ENCODE peak calls at places on chromosomes 5 and 9, in seven cellular contexts. One of them, this sample, is unnamed.
A peak's percentile ranks its signal among the peaks of the same experiment; 100 is the strongest.

GRCh38 chr9:35966433-35966832 is 8.5 kb upstream of the OR2S2 start:
- DNase-seq in tibial artery: no peak
- DNase-seq in neural progenitor cell: no peak
- DNase-seq in cardiac muscle cell: no peak
- DNase-seq in pancreas: no peak
- DNase-seq in brain microvascular endothelial cell: no peak
- DNase-seq in left ventricle myocardium inferior: no peak
- DNase-seq in this sample: no peak

GRCh38 chr5:131634666-131634995 is 398 bp downstream of the RAPGEF6 start:
- DNase-seq in pancreas: peak; percentile 51
- DNase-seq in cardiac muscle cell: peak; percentile 48
- DNase-seq in brain microvascular endothelial cell: peak; percentile 42
- DNase-seq in left ventricle myocardium inferior: peak; percentile 50
- DNase-seq in neural progenitor cell: peak; percentile 88
- DNase-seq in tibial artery: peak; percentile 61
- DNase-seq in this sample: no peak

GRCh38 chr9:9719373-9720112 is 893.3 kb downstream of the PTPRD start:
- DNase-seq in pancreas: no peak
- DNase-seq in neural progenitor cell: peak; percentile 17
- DNase-seq in tibial artery: no peak
- DNase-seq in left ventricle myocardium inferior: no peak
- DNase-seq in cardiac muscle cell: no peak
- DNase-seq in brain microvascular endothelial cell: no peak
- DNase-seq in this sample: no peak

GRCh38 chr5:108432024-108432423 is 50.1 kb upstream of the FBXL17 start:
- DNase-seq in tibial artery: no peak
- DNase-seq in left ventricle myocardium inferior: no peak
- DNase-seq in brain microvascular endothelial cell: no peak
- DNase-seq in neural progenitor cell: no peak
- DNase-seq in pancreas: no peak
- DNase-seq in cardiac muscle cell: no peak
- DNase-seq in this sample: no peak

GRCh38 chr5:88021141-88021540 is 247.5 kb downstream of the TMEM161B start:
- DNase-seq in brain microvascular endothelial cell: no peak
- DNase-seq in left ventricle myocardium inferior: no peak
- DNase-seq in neural progenitor cell: no peak
- DNase-seq in pancreas: no peak
- DNase-seq in cardiac muscle cell: no peak
- DNase-seq in tibial artery: no peak
- DNase-seq in this sample: no peak

GRCh38 chr9:70683841-70684240 is 269.4 kb upstream of the KLF9 start:
- DNase-seq in cardiac muscle cell: peak; percentile 52
- DNase-seq in brain microvascular endothelial cell: no peak
- DNase-seq in neural progenitor cell: no peak
- DNase-seq in left ventricle myocardium inferior: no peak
- DNase-seq in pancreas: no peak
- DNase-seq in tibial artery: no peak
- DNase-seq in this sample: no peak

GRCh38 chr5:147310059-147310704 is 75.4 kb downstream of the STK32A start:
- DNase-seq in brain microvascular endothelial cell: peak; percentile 11
- DNase-seq in left ventricle myocardium inferior: peak; percentile 16
- DNase-seq in tibial artery: peak; percentile 67
- DNase-seq in pancreas: peak; percentile 34
- DNase-seq in neural progenitor cell: no peak
- DNase-seq in cardiac muscle cell: peak; percentile 53
- DNase-seq in this sample: no peak

GRCh38 chr5:18761801-18762200 is 1127.5 kb downstream of the TAF11L14 start:
- DNase-seq in neural progenitor cell: no peak
- DNase-seq in left ventricle myocardium inferior: no peak
- DNase-seq in tibial artery: no peak
- DNase-seq in brain microvascular endothelial cell: no peak
- DNase-seq in cardiac muscle cell: no peak
- DNase-seq in pancreas: no peak
- DNase-seq in this sample: no peak

GRCh38 chr5:75522025-75522424 is 10.3 kb downstream of the POLK start:
- DNase-seq in brain microvascular endothelial cell: peak; percentile 15
- DNase-seq in cardiac muscle cell: no peak
- DNase-seq in pancreas: no peak
- DNase-seq in neural progenitor cell: no peak
- DNase-seq in tibial artery: no peak
- DNase-seq in left ventricle myocardium inferior: no peak
- DNase-seq in this sample: no peak

GRCh38 chr5:138978085-138978484 is 103.0 kb upstream of the LRRTM2 start:
- DNase-seq in tibial artery: no peak
- DNase-seq in brain microvascular endothelial cell: no peak
- DNase-seq in left ventricle myocardium inferior: no peak
- DNase-seq in pancreas: no peak
- DNase-seq in neural progenitor cell: no peak
- DNase-seq in cardiac muscle cell: peak; percentile 40
- DNase-seq in this sample: no peak

GRCh38 chr5:165722401-165722800 is 2217.0 kb downstream of the MAT2B start:
- DNase-seq in pancreas: no peak
- DNase-seq in cardiac muscle cell: no peak
- DNase-seq in brain microvascular endothelial cell: no peak
- DNase-seq in left ventricle myocardium inferior: no peak
- DNase-seq in tibial artery: no peak
- DNase-seq in neural progenitor cell: no peak
- DNase-seq in this sample: no peak

GRCh38 chr5:3615829-3616228 is 20.2 kb downstream of the IRX1 start:
- DNase-seq in tibial artery: no peak
- DNase-seq in pancreas: no peak
- DNase-seq in brain microvascular endothelial cell: no peak
- DNase-seq in cardiac muscle cell: no peak
- DNase-seq in neural progenitor cell: no peak
- DNase-seq in left ventricle myocardium inferior: no peak
- DNase-seq in this sample: no peak

GRCh38 chr5:111810087-111810486 is 53.1 kb upstream of the NREP start:
- DNase-seq in tibial artery: no peak
- DNase-seq in neural progenitor cell: no peak
- DNase-seq in left ventricle myocardium inferior: no peak
- DNase-seq in pancreas: peak; percentile 61
- DNase-seq in brain microvascular endothelial cell: no peak
- DNase-seq in cardiac muscle cell: peak; percentile 5
- DNase-seq in this sample: no peak

GRCh38 chr5:137666109-137666850 is 69.6 kb downstream of the KLHL3 start:
- DNase-seq in brain microvascular endothelial cell: peak; percentile 50
- DNase-seq in tibial artery: no peak
- DNase-seq in left ventricle myocardium inferior: no peak
- DNase-seq in neural progenitor cell: no peak
- DNase-seq in cardiac muscle cell: peak; percentile 63
- DNase-seq in pancreas: peak; percentile 38
- DNase-seq in this sample: no peak

GRCh38 chr5:10151656-10152055 is 98.0 kb downstream of the ATPSCKMT start:
- DNase-seq in neural progenitor cell: no peak
- DNase-seq in pancreas: no peak
- DNase-seq in brain microvascular endothelial cell: no peak
- DNase-seq in cardiac muscle cell: no peak
- DNase-seq in tibial artery: no peak
- DNase-seq in left ventricle myocardium inferior: no peak
- DNase-seq in this sample: no peak

GRCh38 chr9:137972355-137972987 is 94.9 kb downstream of the CACNA1B start:
- DNase-seq in tibial artery: peak; percentile 10
- DNase-seq in left ventricle myocardium inferior: no peak
- DNase-seq in neural progenitor cell: no peak
- DNase-seq in pancreas: no peak
- DNase-seq in brain microvascular endothelial cell: no peak
- DNase-seq in cardiac muscle cell: no peak
- DNase-seq in this sample: no peak

GRCh38 chr5:27702339-27702820 is 664.0 kb upstream of the CDH9 start:
- DNase-seq in cardiac muscle cell: peak; percentile 80
- DNase-seq in pancreas: no peak
- DNase-seq in tibial artery: no peak
- DNase-seq in neural progenitor cell: peak; percentile 72
- DNase-seq in brain microvascular endothelial cell: peak; percentile 90
- DNase-seq in left ventricle myocardium inferior: no peak
- DNase-seq in this sample: no peak

GRCh38 chr5:142507528-142507927 is 178.4 kb downstream of the FGF1 start:
- DNase-seq in brain microvascular endothelial cell: no peak
- DNase-seq in neural progenitor cell: no peak
- DNase-seq in left ventricle myocardium inferior: no peak
- DNase-seq in tibial artery: no peak
- DNase-seq in cardiac muscle cell: no peak
- DNase-seq in pancreas: no peak
- DNase-seq in this sample: no peak

GRCh38 chr5:53490747-53491146 is 10.3 kb downstream of the FST start:
- DNase-seq in left ventricle myocardium inferior: no peak
- DNase-seq in brain microvascular endothelial cell: peak; percentile 42
- DNase-seq in tibial artery: no peak
- DNase-seq in pancreas: no peak
- DNase-seq in neural progenitor cell: no peak
- DNase-seq in cardiac muscle cell: peak; percentile 50
- DNase-seq in this sample: peak; percentile 69

GRCh38 chr9:134896834-134897583 is 16.4 kb downstream of the FCN2 start:
- DNase-seq in left ventricle myocardium inferior: no peak
- DNase-seq in tibial artery: no peak
- DNase-seq in pancreas: no peak
- DNase-seq in brain microvascular endothelial cell: no peak
- DNase-seq in cardiac muscle cell: no peak
- DNase-seq in neural progenitor cell: no peak
- DNase-seq in this sample: no peak

GRCh38 chr5:24110019-24110615 is 534.7 kb downstream of the CDH10 start:
- DNase-seq in neural progenitor cell: peak; percentile 31
- DNase-seq in cardiac muscle cell: peak; percentile 33
- DNase-seq in tibial artery: no peak
- DNase-seq in pancreas: no peak
- DNase-seq in left ventricle myocardium inferior: no peak
- DNase-seq in brain microvascular endothelial cell: no peak
- DNase-seq in this sample: no peak

DNA sequence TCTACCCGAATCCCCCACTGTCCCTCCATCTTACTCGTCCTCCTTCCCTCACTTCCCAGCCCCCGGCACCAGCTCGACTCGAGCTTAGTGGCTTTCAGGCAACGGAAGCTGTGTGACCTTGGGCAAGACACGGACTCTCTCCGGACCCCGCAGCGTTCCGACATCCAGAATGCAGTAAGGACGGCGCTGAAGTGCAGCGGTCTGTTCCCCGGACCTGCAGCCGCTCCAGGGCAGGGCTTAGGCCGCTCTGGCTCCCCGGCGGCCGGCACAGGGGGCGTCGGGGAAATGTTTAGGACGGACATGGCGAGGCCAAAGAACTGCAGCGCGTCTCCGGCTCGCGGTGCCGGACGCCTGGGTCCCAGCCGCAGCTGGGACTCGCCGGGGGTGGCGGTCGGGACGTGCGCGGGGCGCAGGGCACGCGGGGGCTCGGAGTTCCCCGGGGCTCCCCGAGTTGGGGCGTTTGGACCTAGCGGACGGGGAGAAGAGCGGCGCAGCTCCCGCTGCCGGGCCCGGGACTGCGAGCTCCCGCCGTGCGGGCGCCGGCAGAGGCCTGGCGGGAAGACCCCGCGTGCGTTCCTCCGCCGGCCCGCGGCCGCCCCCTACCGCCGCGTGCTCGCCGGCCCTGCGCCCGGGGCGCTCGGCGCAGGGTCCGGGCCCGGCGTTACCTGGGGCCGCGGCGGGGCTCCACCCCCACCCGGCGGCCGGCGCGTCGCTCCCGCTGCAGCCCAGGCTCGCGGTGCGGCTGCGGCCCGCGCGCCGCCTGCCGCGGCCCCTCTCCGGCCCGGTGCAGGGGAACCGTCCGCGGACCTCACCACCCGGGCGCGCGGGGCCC is 5.6 kb upstream of the RNF44 start:
- DNase-seq in left ventricle myocardium inferior: no peak
- DNase-seq in neural progenitor cell: peak; percentile 87
- DNase-seq in pancreas: no peak
- DNase-seq in tibial artery: no peak
- DNase-seq in cardiac muscle cell: peak; percentile 35
- DNase-seq in brain microvascular endothelial cell: no peak
- DNase-seq in this sample: no peak
- TF ChIP-seq CTCF in left ventricle myocardium inferior: no peak
- TF ChIP-seq CTCF in neural progenitor cell: peak; percentile 26
- TF ChIP-seq CTCF in pancreas: no peak
- TF ChIP-seq CTCF in tibial artery: no peak
- TF ChIP-seq CTCF in cardiac muscle cell: no peak
- TF ChIP-seq CTCF in brain microvascular endothelial cell: no peak
- TF ChIP-seq CTCF in this sample: no peak

GRCh38 chr5:175472378-175472777 is 6.0 kb upstream of the SFXN1 start:
- DNase-seq in left ventricle myocardium inferior: no peak
- DNase-seq in cardiac muscle cell: no peak
- DNase-seq in tibial artery: no peak
- DNase-seq in neural progenitor cell: no peak
- DNase-seq in pancreas: no peak
- DNase-seq in brain microvascular endothelial cell: no peak
- DNase-seq in this sample: no peak

GRCh38 chr5:175469916-175470315 is 8.4 kb upstream of the SFXN1 start:
- DNase-seq in neural progenitor cell: no peak
- DNase-seq in cardiac muscle cell: no peak
- DNase-seq in left ventricle myocardium inferior: no peak
- DNase-seq in tibial artery: no peak
- DNase-seq in pancreas: no peak
- DNase-seq in brain microvascular endothelial cell: no peak
- DNase-seq in this sample: no peak

GRCh38 chr5:175468892-175469291 is 9.5 kb upstream of the SFXN1 start:
- DNase-seq in cardiac muscle cell: no peak
- DNase-seq in neural progenitor cell: no peak
- DNase-seq in pancreas: no peak
- DNase-seq in tibial artery: no peak
- DNase-seq in brain microvascular endothelial cell: no peak
- DNase-seq in left ventricle myocardium inferior: no peak
- DNase-seq in this sample: no peak

GRCh38 chr5:175470756-175471155 is 7.6 kb upstream of the SFXN1 start:
- DNase-seq in tibial artery: no peak
- DNase-seq in left ventricle myocardium inferior: no peak
- DNase-seq in brain microvascular endothelial cell: no peak
- DNase-seq in pancreas: no peak
- DNase-seq in cardiac muscle cell: no peak
- DNase-seq in neural progenitor cell: peak; percentile 47
- DNase-seq in this sample: no peak

DNA sequence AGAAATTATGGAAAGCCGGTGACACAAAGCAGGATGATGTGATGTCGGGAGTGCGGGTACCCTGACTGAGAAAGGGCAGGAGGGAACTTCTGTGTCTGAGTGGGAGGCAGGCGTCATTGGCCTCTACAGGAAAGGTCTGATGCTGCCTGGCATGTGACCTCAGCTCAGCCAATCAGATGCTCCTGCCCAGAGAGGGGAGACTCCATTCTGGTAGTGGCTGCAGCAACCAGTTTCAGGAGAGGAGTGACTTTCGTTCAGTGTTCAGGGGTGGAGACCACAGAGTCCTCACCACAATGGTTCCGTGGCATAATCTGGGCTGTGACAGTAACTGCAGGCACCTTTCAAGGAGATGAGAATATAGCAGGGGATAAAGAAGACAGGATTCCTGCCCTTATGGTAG is 6.7 kb upstream of the SFXN1 start:
- DNase-seq in left ventricle myocardium inferior: no peak
- DNase-seq in brain microvascular endothelial cell: no peak
- DNase-seq in cardiac muscle cell: no peak
- DNase-seq in neural progenitor cell: no peak
- DNase-seq in tibial artery: no peak
- DNase-seq in pancreas: no peak
- DNase-seq in this sample: no peak
- H3K27ac ChIP-seq in left ventricle myocardium inferior: no peak overlapping the region
- H3K27ac ChIP-seq in brain microvascular endothelial cell: no peak overlapping the region
- H3K27ac ChIP-seq in cardiac muscle cell: no peak overlapping the region
- H3K27ac ChIP-seq in neural progenitor cell: no peak overlapping the region
- H3K27ac ChIP-seq in tibial artery: no peak overlapping the region
- H3K27ac ChIP-seq in pancreas: no peak overlapping the region
- H3K27ac ChIP-seq in this sample: no peak overlapping the region

GRCh38 chr5:7628248-7628647 is 222.7 kb downstream of the CFAP90 start:
- DNase-seq in cardiac muscle cell: no peak
- DNase-seq in left ventricle myocardium inferior: no peak
- DNase-seq in brain microvascular endothelial cell: no peak
- DNase-seq in pancreas: no peak
- DNase-seq in neural progenitor cell: no peak
- DNase-seq in tibial artery: no peak
- DNase-seq in this sample: no peak
- H3K4me3 ChIP-seq in cardiac muscle cell: no peak overlapping the region
- H3K4me3 ChIP-seq in left ventricle myocardium inferior: no peak overlapping the region
- H3K4me3 ChIP-seq in brain microvascular endothelial cell: no peak overlapping the region
- H3K4me3 ChIP-seq in pancreas: no peak overlapping the region
- H3K4me3 ChIP-seq in neural progenitor cell: no peak overlapping the region
- H3K4me3 ChIP-seq in tibial artery: no peak overlapping the region
- H3K4me3 ChIP-seq in this sample: no peak overlapping the region

GRCh38 chr5:98157368-98157767 is 616.1 kb upstream of the RGMB start:
- DNase-seq in tibial artery: no peak
- DNase-seq in left ventricle myocardium inferior: no peak
- DNase-seq in pancreas: no peak
- DNase-seq in brain microvascular endothelial cell: no peak
- DNase-seq in cardiac muscle cell: no peak
- DNase-seq in neural progenitor cell: no peak
- DNase-seq in this sample: no peak
- TF ChIP-seq CTCF in tibial artery: no peak
- TF ChIP-seq CTCF in left ventricle myocardium inferior: no peak
- TF ChIP-seq CTCF in pancreas: no peak
- TF ChIP-seq CTCF in brain microvascular endothelial cell: no peak
- TF ChIP-seq CTCF in cardiac muscle cell: peak; percentile 7
- TF ChIP-seq CTCF in neural progenitor cell: no peak
- TF ChIP-seq CTCF in this sample: no peak